ENCODE peak calls at places on chromosomes 13 and 19, in seven cellular contexts. K is COR-L47; Q is T-helper 1 cell; U is Peyer's patch; E is MM.1S; L is activated T-cell treated with anti-CD3 and anti-CD28 coated beads for 24 hours; C is CD4-positive, CD25-positive, alpha-beta regulatory T cell. S is an unnamed sample.

GRCh38 chr19:45613926-45614725 is 12.1 kb upstream of the GPR4 start:
- DNase-seq in K (no peak), Q (no peak), L (peak; percentile 43), C (no peak), U (no peak), E (peak; percentile 54), S (no peak)

GRCh38 chr13:107043016-107043957 is 475.4 kb upstream of the ARGLU1 start:
- DNase-seq in U (no peak), L (no peak), C (no peak), E (no peak), K (no peak), Q (no peak), S (no peak)

GRCh38 chr13:42733046-42733445 is 48.3 kb upstream of the FAM216B start:
- DNase-seq in C (no peak), L (no peak), K (no peak), U (no peak), E (no peak), Q (no peak), S (no peak)

GRCh38 chr19:27964165-27964564 is 1248.8 kb downstream of the UQCRFS1 start:
- DNase-seq in L (no peak), C (no peak), U (no peak), Q (no peak), K (no peak), E (no peak), S (no peak)

GRCh38 chr13:106568225-106569003 is 477 bp upstream of the ARGLU1 start:
- DNase-seq in Q (no peak), L (no peak), C (no peak), K (no peak), E (no peak), U (no peak), S (no peak)

GRCh38 chr19:47230122-47230920 is 678 bp downstream of the BBC3 start:
- DNase-seq in K (no peak), Q (peak; percentile 78), C (peak; percentile 82), U (peak; percentile 77), L (peak; percentile 62), E (peak; percentile 68), S (no peak)

GRCh38 chr13:111532111-111532510 is 211.7 kb downstream of the TEX29 start:
- DNase-seq in Q (no peak), L (no peak), C (no peak), E (no peak), U (no peak), K (no peak), S (no peak)

GRCh38 chr13:97367427-97367826 is 66.5 kb upstream of the RAP2A start:
- DNase-seq in E (no peak), L (no peak), U (no peak), Q (no peak), C (no peak), K (no peak), S (no peak)

GRCh38 chr13:27442797-27443196 is 7.6 kb downstream of the MTIF3 start:
- DNase-seq in K (no peak), Q (no peak), E (no peak), C (no peak), U (no peak), L (no peak), S (no peak)

GRCh38 chr13:90545070-90545840 is 802.2 kb upstream of the MIR17HG start:
- DNase-seq in E (no peak), C (no peak), Q (no peak), L (no peak), U (no peak), K (no peak), S (peak; percentile 99)

GRCh38 chr19:35045667-35046300 is 4.3 kb downstream of the HPN start:
- DNase-seq in E (peak; percentile 39), C (peak; percentile 47), U (peak; percentile 30), L (peak; percentile 36), K (peak; percentile 6), Q (no peak), S (no peak)